ENCODE peak calls at places on chromosomes 1 and 21, in five cellular contexts. O, X, D, S and Y are unnamed samples.

GRCh38 chr21:33860332-33860879 is 55.2 kb downstream of the ATP5PO start:
- DNase-seq in S (no peak), X (no peak), O (no peak), D (no peak), Y (no peak)

GRCh38 chr1:205967555-205968335 is 24.5 kb upstream of the SLC26A9 start:
- DNase-seq in O (no peak), X (no peak), S (no peak), D (no peak), Y (no peak)

GRCh38 chr21:31366825-31367224 is 22.8 kb upstream of the TIAM1 start:
- DNase-seq in S (no peak), D (no peak), O (no peak), X (no peak), Y (no peak)

GRCh38 chr21:35291963-35292627 is 243.0 kb upstream of the RUNX1 start:
- DNase-seq in X (no peak), O (no peak), S (no peak), D (no peak), Y (no peak)

GRCh38 chr21:31293986-31294385 is 50.1 kb downstream of the TIAM1 start:
- DNase-seq in O (no peak), D (no peak), X (peak; percentile 6), S (no peak), Y (no peak)

GRCh38 chr1:155064109-155064812 is 721 bp downstream of the EFNA4 start:
- DNase-seq in D (peak; percentile 66), O (no peak), X (peak; percentile 53), S (no peak), Y (no peak)

GRCh38 chr1:59076612-59077011 is 220.3 kb upstream of the FGGY start:
- DNase-seq in D (no peak), X (no peak), S (no peak), O (no peak), Y (no peak)

GRCh38 chr1:205301220-205301821 is 20.2 kb downstream of the NUAK2 start:
- DNase-seq in S (no peak), X (peak; percentile 99), D (peak; percentile 97), O (no peak), Y (no peak)

GRCh38 chr1:205249651-205250050 is 21.9 kb downstream of the TMCC2 start:
- DNase-seq in S (no peak), D (no peak), O (no peak), X (no peak), Y (no peak)

GRCh38 chr1:38576241-38576640 is 283.3 kb downstream of the RRAGC start:
- DNase-seq in O (no peak), X (no peak), S (no peak), D (no peak), Y (no peak)

GRCh38 chr1:162023547-162024501 is at the start of gene OLFML2B:
- DNase-seq in S (peak; percentile 84), X (peak; percentile 73), D (peak; percentile 69), O (peak; percentile 11), Y (peak; percentile 92)

GRCh38 chr1:66315675-66316074 is 218.3 kb upstream of the SGIP1 start:
- DNase-seq in D (no peak), O (no peak), X (no peak), S (peak; percentile 27), Y (no peak)

GRCh38 chr1:186511761-186512637 is 51.1 kb upstream of the PDC start:
- DNase-seq in O (no peak), D (no peak), S (no peak), X (no peak), Y (peak; percentile 33)

GRCh38 chr1:150322310-150322709 is 977 bp downstream of the PRPF3 start:
- DNase-seq in X (no peak), D (peak; percentile 13), S (peak; percentile 21), O (no peak), Y (no peak)

GRCh38 chr21:15431053-15431452 is 298.7 kb upstream of the USP25 start:
- DNase-seq in S (no peak), O (no peak), X (no peak), D (no peak), Y (no peak)

GRCh38 chr1:978835-979743 is 2.8 kb downstream of the PERM1 start:
- DNase-seq in O (no peak), S (no peak), D (no peak), X (no peak), Y (peak; percentile 54)

GRCh38 chr1:56799605-56800398 is 19.4 kb downstream of the FYB2 start:
- DNase-seq in X (no peak), O (no peak), S (no peak), D (no peak), Y (no peak)

GRCh38 chr1:51937112-51937511 is 53.4 kb downstream of the RAB3B start:
- DNase-seq in X (no peak), O (no peak), S (no peak), D (no peak), Y (no peak)

GRCh38 chr1:63575340-63575826 is 17.8 kb upstream of the PGM1 start:
- DNase-seq in X (peak; percentile 2), S (no peak), D (peak; percentile 16), O (peak; percentile 18), Y (no peak)

GRCh38 chr1:44423706-44424546 is 18.9 kb downstream of the RNF220 start:
- DNase-seq in O (no peak), D (no peak), X (no peak), S (no peak), Y (peak; percentile 48)

GRCh38 chr1:161182214-161182613 is 4.9 kb upstream of the B4GALT3 start:
- DNase-seq in D (no peak), O (peak; percentile 54), X (no peak), S (no peak), Y (no peak)

GRCh38 chr1:57637155-57637554 is 213.3 kb upstream of the DAB1 start:
- DNase-seq in D (no peak), X (no peak), S (no peak), O (no peak), Y (no peak)

GRCh38 chr1:184988506-184988905 is 14.2 kb upstream of the NIBAN1 start:
- DNase-seq in S (no peak), X (no peak), O (no peak), D (no peak), Y (no peak)

GRCh38 chr1:34396042-34396441 is 219.3 kb downstream of the C1orf94 start:
- DNase-seq in O (no peak), X (no peak), S (no peak), D (no peak), Y (no peak)

GRCh38 chr1:200724064-200724463 is 14.6 kb upstream of the CAMSAP2 start:
- DNase-seq in D (no peak), O (no peak), X (no peak), S (no peak), Y (no peak)

GRCh38 chr1:170661646-170662411 is 2.1 kb upstream of the PRRX1 start:
- DNase-seq in S (no peak), D (no peak), O (no peak), X (no peak), Y (peak; percentile 79)

DNA sequence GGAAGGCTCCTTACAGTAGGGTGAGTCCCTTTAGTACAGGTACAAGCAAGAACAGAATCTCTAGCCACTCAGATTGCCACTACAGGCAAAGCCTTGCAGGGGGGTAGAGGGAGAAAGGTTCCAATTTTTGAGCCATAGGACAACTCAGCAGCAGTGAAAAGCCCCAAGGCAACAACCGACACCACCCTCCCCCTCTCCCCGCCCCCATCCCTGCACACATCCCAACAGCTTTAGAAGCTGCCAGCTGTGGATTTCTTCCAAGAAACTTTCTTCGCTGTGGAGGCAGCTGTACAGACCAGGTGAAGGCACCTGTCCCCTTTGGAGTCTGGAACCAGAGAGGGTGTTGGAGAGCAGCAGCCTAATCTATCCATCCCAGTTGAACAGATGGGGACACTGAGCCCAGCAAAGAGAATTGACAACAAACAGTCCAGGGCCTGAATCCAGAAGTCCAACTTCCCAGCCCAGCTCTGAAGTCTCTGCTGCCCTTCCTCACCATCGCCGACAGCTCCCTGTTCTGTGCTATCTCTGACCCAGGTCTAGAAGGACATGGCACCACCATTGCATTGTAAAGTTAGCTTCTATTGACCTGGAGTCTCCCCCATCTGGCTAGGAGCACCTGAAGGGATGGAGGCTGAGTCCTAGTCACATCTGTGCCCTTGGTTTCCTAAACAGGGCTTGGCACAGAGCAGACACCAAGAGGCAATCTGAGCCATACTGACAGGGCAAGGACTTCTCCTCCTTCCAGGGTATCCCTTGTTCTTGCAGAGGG is 2.2 kb downstream of the TENT5B start:
- DNase-seq in D (no peak), S (no peak), X (no peak), O (no peak), Y (no peak)
- H3K4me3 ChIP-seq in D (peak overlapping the region; percentile 5), S (no peak overlapping the region), X (peak overlapping the region; percentile 61), O (no peak overlapping the region), Y (no peak overlapping the region)

DNA sequence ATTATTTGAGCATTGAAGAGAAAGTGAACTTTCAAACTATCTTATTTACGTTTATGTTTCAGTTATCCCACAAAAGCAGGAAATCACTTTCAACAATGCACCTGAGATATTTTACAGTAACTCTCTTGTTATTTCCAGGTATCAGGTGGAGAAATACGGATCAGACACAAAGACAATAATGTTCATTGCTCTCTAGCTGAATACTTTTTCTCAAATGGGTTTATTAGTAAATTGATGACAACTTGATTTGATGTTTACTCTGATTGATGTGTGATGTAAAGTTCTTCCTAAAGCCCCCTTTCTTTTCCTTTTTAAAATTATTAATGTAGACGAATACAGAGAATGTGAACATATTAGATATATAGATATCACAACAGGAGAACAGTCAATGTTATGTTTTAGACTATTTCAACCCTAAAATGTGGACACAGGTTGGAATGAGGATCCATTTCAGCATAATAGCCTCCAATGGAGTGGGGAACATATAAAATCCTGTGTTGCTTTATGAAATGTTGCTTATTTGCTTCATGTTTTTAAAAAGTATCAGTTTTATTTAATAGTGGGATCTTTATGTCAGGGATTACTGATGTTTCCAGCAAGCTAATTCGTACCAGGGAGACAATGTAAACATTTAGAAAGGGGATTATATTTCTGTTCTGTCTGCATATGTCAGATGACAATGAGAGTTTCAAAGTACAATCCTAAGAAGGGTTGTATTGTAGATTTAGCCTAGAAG is 1522.3 kb upstream of the TPTE start:
- DNase-seq in O (no peak), S (no peak), D (no peak), X (no peak), Y (no peak)
- H3K9me3 ChIP-seq in O (no peaks in the 10 kb centered on the region), S (no peaks in the 10 kb centered on the region), D (peaks cover 7% of the 10 kb centered on the region), X (peaks cover 7% of the 10 kb centered on the region), Y (no peaks in the 10 kb centered on the region)

DNA sequence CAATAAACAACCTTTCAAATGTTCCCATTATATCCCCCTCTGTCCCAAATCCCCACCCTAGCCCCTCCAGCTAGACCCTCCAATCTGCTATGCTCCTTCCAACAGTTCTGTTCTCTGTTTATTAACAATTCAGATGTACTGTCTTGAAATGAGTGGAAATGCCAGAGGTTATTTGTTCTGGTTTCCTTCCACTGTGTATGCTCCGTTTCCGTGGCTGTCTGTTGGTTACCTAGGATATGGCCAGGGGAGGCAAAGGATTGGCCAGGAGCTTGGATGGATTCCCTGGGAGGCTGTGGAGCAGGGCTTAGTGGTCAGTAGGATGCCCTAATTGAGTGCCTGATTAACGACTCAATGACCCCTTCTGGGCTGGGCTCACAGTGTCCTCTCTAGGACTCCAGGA is 115.2 kb downstream of the TGFB2 start:
- DNase-seq in O (no peak), X (peak; percentile 23), D (no peak), S (peak; percentile 48), Y (peak; percentile 57)
- H3K4me3 ChIP-seq in O (no peak overlapping the region), X (no peak overlapping the region), D (no peak overlapping the region), S (peak overlapping the region; percentile 10), Y (no peak overlapping the region)

GRCh38 chr1:152756872-152757271 is 953 bp upstream of the KPRP start:
- DNase-seq in D (no peak), X (no peak), O (no peak), S (no peak), Y (no peak)

GRCh38 chr1:152760551-152761190 is 2.8 kb downstream of the KPRP start:
- DNase-seq in X (no peak), D (no peak), S (no peak), O (no peak), Y (peak; percentile 41)

GRCh38 chr1:152757747-152758146 is at the start of gene KPRP:
- DNase-seq in S (no peak), X (no peak), D (no peak), O (no peak), Y (no peak)

GRCh38 chr1:152759453-152760173 is 1.8 kb downstream of the KPRP start:
- DNase-seq in X (no peak), O (no peak), S (no peak), D (no peak), Y (peak; percentile 14)

GRCh38 chr1:152758636-152759035 is 811 bp downstream of the KPRP start:
- DNase-seq in O (no peak), S (no peak), X (no peak), D (no peak), Y (no peak)
- H3K9me3 ChIP-seq in O (no peaks in the 10 kb centered on the region), S (no peaks in the 10 kb centered on the region), X (peaks cover 48% of the 10 kb centered on the region), D (no peaks in the 10 kb centered on the region), Y (no peaks in the 10 kb centered on the region)